ENCODE peak calls at places on chromosomes 7 and 10, in ten cellular contexts. Y is heart right ventricle, H is RWPE2, M is IMR-90, N is fibroblast of mammary gland, I is brain microvascular endothelial cell, B is breast epithelium, X is MCF 10A, L is left ventricle myocardium inferior, S is Calu3. O is an unnamed sample.

GRCh38 chr10:27448926-27449325 is 55.2 kb upstream of the RAB18 start:
- DNase-seq in L (no peak), H (no peak), B (no peak), Y (no peak), I (peak), X (peak), S (no peak), N (peak), M (peak), O (peak)

GRCh38 chr10:116753759-116754158 is 11.4 kb upstream of the HSPA12A start:
- DNase-seq in B (no peak), Y (no peak), M (peak), L (no peak), X (peak), H (peak), S (no peak), N (peak), I (peak), O (peak)

GRCh38 chr10:114184276-114184675 is 5.1 kb downstream of the TDRD1 start:
- DNase-seq in H (no peak), N (no peak), M (no peak), X (no peak), S (no peak), B (no peak), I (no peak), Y (no peak), L (no peak), O (no peak)

GRCh38 chr10:70487824-70488223 is 9.3 kb downstream of the PALD1 start:
- DNase-seq in M (no peak), N (no peak), H (no peak), L (no peak), B (no peak), X (no peak), S (no peak), Y (no peak), I (no peak), O (no peak)

GRCh38 chr7:36165059-36165458 is 12.0 kb downstream of the EEPD1 start:
- DNase-seq in L (no peak), X (no peak), B (no peak), M (peak), Y (no peak), H (no peak), S (no peak), N (peak), I (peak), O (peak)

GRCh38 chr10:95242581-95243317 is 48.1 kb downstream of the PDLIM1 start:
- DNase-seq in Y (no peak), M (peak), H (no peak), B (no peak), X (peak), N (peak), I (no peak), S (peak), L (no peak), O (peak)

GRCh38 chr10:119337796-119338432 is 130.5 kb downstream of the GRK5 start:
- DNase-seq in S (no peak), Y (no peak), H (no peak), I (peak), X (no peak), M (peak), L (no peak), B (no peak), N (peak), O (peak)

GRCh38 chr10:52484426-52485065 is 170.5 kb downstream of the DKK1 start:
- DNase-seq in L (no peak), X (no peak), M (no peak), N (peak), Y (no peak), H (no peak), I (no peak), B (no peak), S (no peak), O (no peak)

GRCh38 chr10:132626019-132626760 is 88.6 kb downstream of the INPP5A start:
- DNase-seq in L (peak), I (no peak), M (no peak), S (no peak), B (no peak), X (no peak), Y (no peak), N (no peak), H (peak), O (peak)

GRCh38 chr10:42983595-42983990 is 93.3 kb upstream of the RET start:
- DNase-seq in X (no peak), S (no peak), L (no peak), H (no peak), M (no peak), N (no peak), Y (no peak), B (no peak), I (no peak), O (no peak)

GRCh38 chr7:5827755-5828154 is 46.3 kb upstream of the RNF216 start:
- DNase-seq in X (peak), N (peak), Y (no peak), I (no peak), H (no peak), M (no peak), S (peak), B (no peak), L (no peak), O (peak)

GRCh38 chr10:104589871-104590270 is 51.2 kb upstream of the SORCS3 start:
- DNase-seq in M (peak), L (no peak), S (no peak), Y (no peak), B (no peak), X (peak), H (no peak), N (peak), I (peak), O (peak)

GRCh38 chr10:1212571-1213141 is 156.5 kb downstream of the WDR37 start:
- DNase-seq in L (no peak), M (no peak), N (no peak), H (no peak), I (no peak), S (no peak), Y (no peak), X (no peak), B (no peak), O (no peak)

GRCh38 chr7:2037301-2037804 is 195.4 kb downstream of the MAD1L1 start:
- DNase-seq in Y (no peak), B (no peak), H (peak), N (no peak), X (no peak), S (no peak), M (peak), I (no peak), L (peak), O (no peak)

GRCh38 chr10:16297652-16298051 is 139.2 kb upstream of the PTER start:
- DNase-seq in N (no peak), B (no peak), X (no peak), L (no peak), I (no peak), S (no peak), H (no peak), Y (no peak), M (no peak), O (no peak)

GRCh38 chr10:69972951-69973350 is 79.7 kb upstream of the MACROH2A2 start:
- DNase-seq in L (no peak), Y (no peak), I (peak), H (no peak), M (peak), B (no peak), S (no peak), X (no peak), N (peak), O (no peak)

GRCh38 chr7:70855373-70855772 is 276.6 kb upstream of the GALNT17 start:
- DNase-seq in L (no peak), S (no peak), H (no peak), M (no peak), Y (no peak), B (no peak), X (no peak), N (no peak), I (no peak), O (no peak)

GRCh38 chr7:66265566-66265965 is 60.4 kb downstream of the TPST1 start:
- DNase-seq in H (no peak), S (no peak), L (no peak), M (peak), I (no peak), B (no peak), X (peak), Y (no peak), N (peak), O (peak)

GRCh38 chr10:131311661-131312260 is at the start of gene TCERG1L:
- DNase-seq in N (no peak), H (no peak), L (no peak), S (no peak), I (no peak), M (no peak), X (no peak), Y (no peak), B (no peak), O (no peak)

GRCh38 chr7:28328822-28329615 is 83.3 kb upstream of the CREB5 start:
- DNase-seq in L (no peak), X (no peak), I (no peak), Y (no peak), B (no peak), N (no peak), S (no peak), H (no peak), M (no peak), O (no peak)

GRCh38 chr10:54703086-54703485 is 97.9 kb downstream of the PCDH15 start:
- DNase-seq in L (no peak), Y (no peak), M (no peak), S (no peak), X (no peak), I (peak), H (no peak), N (no peak), B (no peak), O (peak)

GRCh38 chr7:128715079-128715478 is 24.1 kb upstream of the CALU start:
- DNase-seq in I (no peak), X (no peak), L (no peak), H (no peak), Y (no peak), M (no peak), B (no peak), S (no peak), N (no peak), O (no peak)

GRCh38 chr7:64314493-64315020 is 796 bp downstream of the ZNF736 start:
- DNase-seq in B (no peak), S (no peak), L (no peak), M (no peak), N (no peak), I (no peak), H (no peak), Y (no peak), X (no peak), O (peak)

GRCh38 chr7:120055300-120055699 is 217.7 kb upstream of the KCND2 start:
- DNase-seq in M (peak), I (peak), H (no peak), X (no peak), S (peak), N (peak), Y (no peak), B (no peak), L (no peak), O (peak)

GRCh38 chr7:155813125-155813524 is 862 bp upstream of the SHH start:
- DNase-seq in H (peak), Y (no peak), X (no peak), B (no peak), L (no peak), S (no peak), M (no peak), I (no peak), N (no peak), O (no peak)

GRCh38 chr10:31728698-31729224 is 199.9 kb downstream of the ARHGAP12 start:
- DNase-seq in S (no peak), I (no peak), X (no peak), L (no peak), M (no peak), Y (no peak), N (no peak), B (no peak), H (no peak), O (no peak)

GRCh38 chr10:31866118-31866670 is 62.4 kb downstream of the ARHGAP12 start:
- DNase-seq in X (peak), H (no peak), N (no peak), I (no peak), M (no peak), L (no peak), B (no peak), Y (no peak), S (peak), O (peak)

GRCh38 chr7:141073641-141074161 is at the start of gene TMEM178B:
- DNase-seq in L (no peak), N (no peak), M (no peak), H (no peak), X (no peak), I (no peak), B (no peak), S (peak), Y (no peak), O (no peak)

GRCh38 chr10:21208666-21209316 is 311.7 kb upstream of the NEBL start:
- DNase-seq in Y (no peak), I (no peak), L (no peak), S (no peak), X (no peak), M (no peak), H (no peak), B (no peak), N (no peak), O (peak)

GRCh38 chr10:59805043-59805442 is 51.8 kb upstream of the MRLN start:
- DNase-seq in L (no peak), M (peak), B (no peak), H (no peak), X (peak), N (peak), I (peak), S (peak), Y (no peak), O (peak)
- TF ChIP-seq CTCF in L (peak), M (peak), B (no peak), H (peak), X (peak), N (peak), I (peak), S (peak), Y (peak), O (peak)

GRCh38 chr7:100544949-100545635 is 6.1 kb downstream of the AGFG2 start:
- DNase-seq in B (no peak), H (no peak), N (no peak), I (no peak), L (no peak), X (peak), S (no peak), Y (no peak), M (peak), O (peak)

GRCh38 chr7:100545636-100546128 is 6.7 kb downstream of the AGFG2 start:
- DNase-seq in L (no peak), H (peak), I (peak), M (peak), S (peak), N (peak), B (peak), Y (peak), X (peak), O (peak)

GRCh38 chr7:100546129-100546867 is 7.3 kb downstream of the AGFG2 start:
- DNase-seq in X (no peak), S (peak), Y (no peak), I (no peak), B (no peak), H (no peak), M (no peak), N (no peak), L (no peak), O (peak)

GRCh38 chr7:100543586-100543985 is 4.6 kb downstream of the AGFG2 start:
- DNase-seq in B (no peak), M (no peak), I (no peak), Y (no peak), S (no peak), H (no peak), X (no peak), L (no peak), N (no peak), O (no peak)

GRCh38 chr7:100544386-100544785 is 5.4 kb downstream of the AGFG2 start:
- DNase-seq in L (no peak), I (no peak), X (no peak), N (no peak), B (no peak), S (no peak), M (no peak), Y (no peak), H (no peak), O (no peak)
- TF ChIP-seq CTCF in L (no peak), I (no peak), X (no peak), N (no peak), B (no peak), S (no peak), M (no peak), Y (no peak), H (no peak), O (no peak)

GRCh38 chr10:90592903-90593302 is 264.9 kb downstream of the HTR7 start:
- DNase-seq in N (peak), Y (peak), I (peak), L (peak), B (peak), H (peak), S (peak), M (peak), X (peak), O (peak)
- TF ChIP-seq CTCF in N (peak), Y (no peak), I (peak), L (peak), B (no peak), H (peak), S (no peak), M (peak), X (peak), O (peak)

GRCh38 chr7:130445008-130445407 is 4.2 kb upstream of the CEP41 start:
- DNase-seq in B (no peak), Y (no peak), H (no peak), L (no peak), I (no peak), N (no peak), X (no peak), S (no peak), M (no peak), O (no peak)
- TF ChIP-seq CTCF in B (no peak), Y (no peak), H (no peak), L (no peak), I (no peak), N (no peak), X (no peak), S (no peak), M (no peak), O (no peak)

O was measured in choroid plexus epithelial cell.